ENCODE peak calls at places on chromosomes 2 and 18, in seven cellular contexts. G, Z, U, D, J, O and S are unnamed samples.

GRCh38 chr2:30620102-30620501 is 173.1 kb downstream of the LCLAT1 start:
- DNase-seq in G (no peak), Z (no peak), U (no peak), D (no peak), J (no peak), O (no peak), S (no peak)

GRCh38 chr2:189500456-189501160 is 59.3 kb downstream of the WDR75 start:
- DNase-seq in G (no peak), Z (no peak), U (no peak), D (no peak), J (no peak), O (no peak), S (no peak)

GRCh38 chr18:50863840-50864239 is 15.1 kb upstream of the ME2 start:
- DNase-seq in G (no peak), Z (no peak), U (no peak), D (no peak), J (no peak), O (no peak), S (no peak)

GRCh38 chr2:240463274-240463865 is 27.9 kb downstream of the GPC1 start:
- DNase-seq in G (no peak), Z (peak), U (no peak), D (no peak), J (no peak), O (peak), S (peak)

GRCh38 chr2:138503652-138504051 is 2.1 kb downstream of the SPOPL start:
- DNase-seq in G (no peak), Z (no peak), U (no peak), D (no peak), J (no peak), O (peak), S (no peak)

GRCh38 chr2:146986161-146986560 is 858.7 kb upstream of the ACVR2A start:
- DNase-seq in G (peak), Z (no peak), U (peak), D (peak), J (no peak), O (peak), S (peak)

GRCh38 chr2:241559489-241560180 is 1.1 kb downstream of the BOK start:
- DNase-seq in G (peak), Z (no peak), U (peak), D (peak), J (peak), O (peak), S (peak)

GRCh38 chr2:39059366-39059952 is 61.4 kb downstream of the SOS1 start:
- DNase-seq in G (peak), Z (no peak), U (peak), D (peak), J (peak), O (peak), S (peak)

GRCh38 chr2:23009545-23010149 is 375.3 kb upstream of the KLHL29 start:
- DNase-seq in G (no peak), Z (peak), U (peak), D (peak), J (no peak), O (peak), S (peak)

GRCh38 chr2:26164231-26164630 is 8.7 kb upstream of the GAREM2 start:
- DNase-seq in G (no peak), Z (no peak), U (no peak), D (no peak), J (no peak), O (no peak), S (no peak)

GRCh38 chr2:26162963-26163362 is 9.9 kb upstream of the GAREM2 start:
- DNase-seq in G (no peak), Z (no peak), U (no peak), D (no peak), J (no peak), O (no peak), S (no peak)

GRCh38 chr2:26165403-26165802 is 7.5 kb upstream of the GAREM2 start:
- DNase-seq in G (no peak), Z (no peak), U (no peak), D (no peak), J (no peak), O (no peak), S (no peak)

GRCh38 chr2:26164641-26165211 is 8.2 kb upstream of the GAREM2 start:
- DNase-seq in G (no peak), Z (no peak), U (no peak), D (no peak), J (no peak), O (no peak), S (no peak)

DNA sequence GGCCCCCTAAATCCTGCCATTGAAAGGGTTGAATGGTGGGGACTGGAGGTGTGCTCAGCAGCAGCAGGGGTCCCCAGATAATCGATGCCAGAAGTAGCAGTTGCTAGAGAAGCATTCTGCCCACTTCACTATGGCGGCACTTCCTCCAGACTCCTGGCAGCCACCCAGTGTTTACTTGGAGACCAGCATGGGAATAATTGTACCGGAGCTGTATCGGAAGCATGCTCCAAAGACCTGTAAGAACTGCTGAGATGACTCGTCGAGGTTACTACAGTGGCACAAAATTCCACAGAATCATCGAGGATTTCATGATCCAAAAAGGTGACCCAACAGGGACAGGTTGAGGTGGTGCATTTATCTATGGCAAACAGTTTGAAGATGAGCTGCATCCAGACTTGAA is 11.0 kb upstream of the GAREM2 start:
- DNase-seq in G (no peak), Z (no peak), U (no peak), D (no peak), J (no peak), O (no peak), S (no peak)
- H3K4me3 ChIP-seq in G (no peak), Z (no peak), U (no peak), D (no peak), J (no peak), O (no peak), S (no peak)

GRCh38 chr2:231479455-231479854 is 15.2 kb upstream of the NCL start:
- DNase-seq in G (no peak), Z (no peak), U (no peak), D (no peak), J (no peak), O (no peak), S (no peak)

GRCh38 chr2:231487197-231487596 is 22.9 kb upstream of the NCL start:
- DNase-seq in G (no peak), Z (no peak), U (no peak), D (no peak), J (no peak), O (no peak), S (no peak)

GRCh38 chr2:231483398-231484329 is 19.4 kb upstream of the NCL start:
- DNase-seq in G (no peak), Z (peak), U (peak), D (peak), J (peak), O (peak), S (peak)

GRCh38 chr2:231480781-231481180 is 16.5 kb upstream of the NCL start:
- DNase-seq in G (no peak), Z (no peak), U (no peak), D (no peak), J (no peak), O (no peak), S (no peak)

GRCh38 chr2:231482806-231483391 is 18.6 kb upstream of the NCL start:
- DNase-seq in G (peak), Z (peak), U (peak), D (peak), J (peak), O (peak), S (peak)
- H3K4me3 ChIP-seq in G (peak), Z (peak), U (peak), D (peak), J (no peak), O (peak), S (peak)

GRCh38 chr2:233979748-233980147 is 62.6 kb downstream of the TRPM8 start:
- DNase-seq in G (peak), Z (no peak), U (no peak), D (no peak), J (no peak), O (peak), S (peak)

GRCh38 chr2:233980955-233981555 is 63.9 kb downstream of the TRPM8 start:
- DNase-seq in G (no peak), Z (no peak), U (no peak), D (no peak), J (no peak), O (no peak), S (no peak)

GRCh38 chr2:233981574-233982420 is 64.6 kb downstream of the TRPM8 start:
- DNase-seq in G (no peak), Z (no peak), U (no peak), D (no peak), J (no peak), O (no peak), S (no peak)

GRCh38 chr2:233983445-233983844 is 66.3 kb downstream of the TRPM8 start:
- DNase-seq in G (no peak), Z (no peak), U (peak), D (no peak), J (no peak), O (no peak), S (no peak)

DNA sequence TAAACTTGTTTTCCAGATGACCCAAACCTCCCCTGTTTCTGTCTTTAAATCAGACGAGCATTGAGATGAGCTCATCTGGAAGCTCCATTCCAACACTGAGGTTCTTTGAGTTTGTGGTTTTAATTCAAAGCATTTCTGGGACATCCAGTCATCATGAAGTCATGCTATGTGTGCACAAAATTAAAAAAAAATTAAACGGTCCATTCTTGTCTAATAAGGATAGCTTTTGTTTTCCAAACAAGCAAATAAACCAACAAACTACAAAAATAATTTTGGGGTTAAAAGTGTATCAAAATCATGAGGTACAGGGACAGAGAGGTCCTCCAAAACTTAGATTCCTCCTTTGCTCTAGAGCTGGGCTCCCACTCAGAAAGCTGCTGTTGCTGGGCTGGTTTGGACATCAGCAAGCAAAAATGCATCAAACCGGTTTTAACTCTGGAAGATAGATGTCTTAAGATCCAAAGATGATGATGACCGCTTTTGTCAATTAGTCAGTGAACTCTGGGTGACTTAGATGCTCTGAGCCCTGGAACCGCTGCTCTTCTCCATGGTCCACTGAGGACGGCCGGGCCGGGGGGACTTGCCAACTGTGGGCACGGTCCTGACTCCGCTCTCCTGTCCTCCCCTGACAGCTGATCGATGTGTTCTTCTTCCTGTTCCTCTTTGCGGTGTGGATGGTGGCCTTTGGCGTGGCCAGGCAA is 65.4 kb downstream of the TRPM8 start:
- DNase-seq in G (peak), Z (no peak), U (peak), D (peak), J (no peak), O (peak), S (peak)
- H3K4me3 ChIP-seq in G (no peak), Z (no peak), U (peak), D (no peak), J (no peak), O (peak), S (no peak)

GRCh38 chr2:88859461-88859860 is 168.0 kb downstream of the RPIA start:
- DNase-seq in G (no peak), Z (no peak), U (no peak), D (no peak), J (no peak), O (no peak), S (no peak)
- H3K4me3 ChIP-seq in G (no peak), Z (peak), U (no peak), D (no peak), J (no peak), O (no peak), S (no peak)

GRCh38 chr2:60577884-60578283 is 24.4 kb upstream of the BCL11A start:
- DNase-seq in G (no peak), Z (no peak), U (no peak), D (no peak), J (no peak), O (no peak), S (no peak)
- H3K4me3 ChIP-seq in G (no peak), Z (no peak), U (no peak), D (no peak), J (no peak), O (no peak), S (no peak)

GRCh38 chr18:24396082-24396623 is 1.5 kb downstream of the OSBPL1A start:
- DNase-seq in G (no peak), Z (no peak), U (peak), D (no peak), J (no peak), O (peak), S (peak)
- H3K4me3 ChIP-seq in G (no peak), Z (no peak), U (peak), D (no peak), J (peak), O (peak), S (peak)

GRCh38 chr2:233410191-233410760 is 56.0 kb downstream of the DGKD start:
- DNase-seq in G (no peak), Z (no peak), U (no peak), D (no peak), J (no peak), O (no peak), S (no peak)
- H3K4me3 ChIP-seq in G (no peak), Z (no peak), U (no peak), D (no peak), J (no peak), O (no peak), S (no peak)

GRCh38 chr2:9230881-9231280 is 24.3 kb downstream of the ASAP2 start:
- DNase-seq in G (no peak), Z (no peak), U (peak), D (no peak), J (no peak), O (peak), S (no peak)
- H3K4me3 ChIP-seq in G (no peak), Z (no peak), U (no peak), D (no peak), J (no peak), O (no peak), S (no peak)

DNA sequence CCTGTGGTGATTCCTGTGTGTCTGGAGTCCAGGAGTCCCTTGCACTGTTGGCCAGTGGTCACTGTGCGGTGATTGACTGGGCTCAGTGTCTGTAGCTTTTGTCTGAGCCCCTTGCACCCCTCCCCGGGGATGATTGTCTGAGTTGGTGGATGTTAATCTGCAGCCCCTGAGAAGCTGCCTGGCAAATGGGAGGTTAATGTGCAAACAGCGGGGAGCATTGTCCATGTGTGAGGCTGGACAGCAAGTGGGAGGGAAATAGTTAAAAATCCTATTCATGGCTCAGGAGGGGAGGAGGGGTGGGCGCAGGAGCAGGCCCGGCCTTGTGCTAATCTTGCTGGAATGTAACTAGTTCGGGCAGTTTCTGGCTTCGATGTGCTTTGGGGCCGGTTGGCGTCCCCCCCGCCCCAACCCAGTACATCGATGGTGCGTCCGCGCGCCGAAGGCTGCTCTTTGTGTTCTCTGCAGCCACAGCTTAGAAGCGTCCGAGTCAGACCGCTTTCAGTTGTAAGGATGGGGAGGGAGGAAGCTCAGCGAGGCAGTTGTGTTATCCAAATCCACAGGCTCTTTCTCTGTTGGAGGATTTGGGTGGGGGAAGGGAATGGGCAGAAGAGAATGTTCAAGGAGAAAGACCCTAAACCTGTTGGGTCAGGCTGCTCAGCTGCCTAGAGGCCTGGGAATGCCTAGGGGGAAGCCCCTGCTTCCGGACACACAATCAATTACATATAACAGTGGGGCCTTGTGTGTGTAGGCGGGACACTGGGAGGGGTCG is 71.8 kb downstream of the TGOLN2 start:
- DNase-seq in G (peak), Z (no peak), U (peak), D (peak), J (peak), O (peak), S (no peak)
- H3K4me3 ChIP-seq in G (no peak), Z (peak), U (peak), D (no peak), J (peak), O (peak), S (no peak)